ENCODE peak calls at places on chromosomes 13 and 19, in eight cellular contexts. P is DMS153; A is SK-N-MC; G is stimulated activated CD4-positive, alpha-beta T cell treated with anti-CD3 and anti-CD28 coated beads, Interleukin-2, amount 100 ng/mL, for 24 hours; Q is GM12864; D is omental fat pad; H is activated CD4-positive, alpha-beta T cell treated with anti-CD3 and anti-CD28 coated beads, Interleukin-2, amount 50 U/mL, for 1 hour; B is A549. I is an unnamed sample.

GRCh38 chr13:71625183-71625582 is 241.8 kb downstream of the DACH1 start:
- DNase-seq in D (no peak), H (no peak), P (no peak), Q (no peak), G (no peak), A (no peak), B (no peak), I (no peak)

GRCh38 chr19:39498262-39499081 is at the start of gene DLL3:
- DNase-seq in B (no peak), G (peak; percentile 23), D (no peak), H (no peak), P (peak; percentile 83), A (no peak), Q (no peak), I (peak; percentile 88)

GRCh38 chr13:39602277-39602613 is 748 bp downstream of the LHFPL6 start:
- DNase-seq in P (no peak), Q (no peak), D (no peak), G (no peak), A (no peak), B (no peak), H (no peak), I (no peak)

GRCh38 chr19:28876604-28877123 is 336.3 kb downstream of the UQCRFS1 start:
- DNase-seq in Q (no peak), D (no peak), A (no peak), B (no peak), H (no peak), G (no peak), P (no peak), I (no peak)

GRCh38 chr13:36341718-36342117 is 4.5 kb downstream of the SPART start:
- DNase-seq in D (no peak), B (no peak), A (no peak), H (no peak), Q (no peak), P (no peak), G (no peak), I (no peak)

GRCh38 chr13:111239754-111240670 is 80.4 kb upstream of the TEX29 start:
- DNase-seq in D (no peak), G (no peak), H (no peak), A (no peak), B (no peak), Q (no peak), P (no peak), I (no peak)

GRCh38 chr13:41458939-41459753 is 1.8 kb downstream of the RGCC start:
- DNase-seq in D (no peak), B (peak; percentile 49), A (no peak), H (peak; percentile 65), P (no peak), G (peak; percentile 71), Q (no peak), I (no peak)

GRCh38 chr13:43229506-43229905 is 206.1 kb downstream of the DNAJC15 start:
- DNase-seq in D (no peak), P (no peak), A (no peak), B (peak; percentile 10), Q (no peak), H (no peak), G (no peak), I (no peak)

GRCh38 chr19:54517483-54517882 is 14.9 kb downstream of the LAIR2 start:
- DNase-seq in P (peak; percentile 79), G (peak; percentile 59), H (peak; percentile 57), D (no peak), B (peak; percentile 40), A (peak; percentile 35), Q (no peak), I (peak; percentile 74)

GRCh38 chr19:52635786-52636570 is 2.2 kb downstream of the ZNF83 start:
- DNase-seq in H (no peak), P (no peak), B (no peak), Q (no peak), D (no peak), A (no peak), G (no peak), I (no peak)

GRCh38 chr13:39433705-39434104 is 169.3 kb downstream of the LHFPL6 start:
- DNase-seq in G (no peak), P (no peak), D (no peak), A (no peak), H (no peak), B (no peak), Q (no peak), I (no peak)

GRCh38 chr19:44892932-44893331 is 1.9 kb downstream of the TOMM40 start:
- DNase-seq in A (no peak), G (no peak), P (no peak), Q (no peak), H (no peak), D (no peak), B (no peak), I (no peak)

GRCh38 chr19:31725051-31725450 is 375.8 kb upstream of the TSHZ3 start:
- DNase-seq in A (no peak), B (no peak), D (no peak), H (no peak), Q (no peak), P (no peak), G (no peak), I (no peak)

GRCh38 chr13:94121686-94122085 is 357.8 kb downstream of the DCT start:
- DNase-seq in G (no peak), D (no peak), B (no peak), A (no peak), Q (no peak), H (no peak), P (no peak), I (no peak)

GRCh38 chr13:75961911-75962310 is 325.8 kb downstream of the LMO7 start:
- DNase-seq in Q (no peak), D (no peak), H (no peak), G (no peak), B (no peak), A (no peak), P (no peak), I (no peak)

GRCh38 chr13:99129050-99129449 is 71.6 kb upstream of the UBAC2 start:
- DNase-seq in P (no peak), B (no peak), H (no peak), G (no peak), Q (no peak), A (no peak), D (no peak), I (no peak)

GRCh38 chr13:113939905-113940339 is 34.0 kb downstream of the C13orf46 start:
- DNase-seq in A (no peak), H (no peak), G (no peak), B (no peak), P (no peak), Q (no peak), D (no peak), I (no peak)

GRCh38 chr19:56884481-56884880 is 44.0 kb upstream of the PEG3 start:
- DNase-seq in D (no peak), H (no peak), B (no peak), Q (no peak), G (no peak), A (no peak), P (no peak), I (no peak)

GRCh38 chr13:111895896-111896821 is 170.8 kb upstream of the SOX1 start:
- DNase-seq in P (no peak), Q (no peak), D (no peak), G (no peak), H (no peak), B (no peak), A (no peak), I (no peak)

I was measured in SHP77.